ENCODE peak calls at places on chromosomes 16 and 17, in six cellular contexts. K is SK-N-SH, Y is GM23248, D is neural progenitor cell, Z is PC-3, E is HCT116. P is an unnamed sample.

GRCh38 chr17:2688351-2689342 is 22.9 kb downstream of the CLUH start:
- DNase-seq in K (peak; percentile 29), E (no peak), Y (no peak), Z (peak; percentile 4), D (no peak), P (no peak)

GRCh38 chr16:9123401-9123800 is 32.0 kb downstream of the HAPSTR1 start:
- DNase-seq in E (no peak), Z (no peak), D (no peak), Y (no peak), K (no peak), P (no peak)

GRCh38 chr16:78199325-78200022 is 100.0 kb downstream of the WWOX start:
- DNase-seq in Z (peak; percentile 9), K (no peak), Y (no peak), E (no peak), D (no peak), P (no peak)

GRCh38 chr16:84686702-84687298 is 13.0 kb upstream of the USP10 start:
- DNase-seq in D (no peak), Y (no peak), E (peak; percentile 19), K (no peak), Z (no peak), P (no peak)

GRCh38 chr16:1998852-1999801 is 9.4 kb downstream of the SYNGR3 start:
- DNase-seq in Z (no peak), D (no peak), E (no peak), K (no peak), Y (no peak), P (no peak)

GRCh38 chr17:15943971-15944719 is 785 bp upstream of the ADORA2B start:
- DNase-seq in D (no peak), Z (no peak), E (no peak), K (no peak), Y (no peak), P (no peak)

GRCh38 chr17:74842599-74843351 is 16.9 kb downstream of the GRIN2C start:
- DNase-seq in D (peak; percentile 89), Z (peak; percentile 82), K (peak; percentile 99), E (peak; percentile 56), Y (peak; percentile 85), P (peak; percentile 27)

GRCh38 chr17:43427362-43428043 is 28.7 kb downstream of the ARL4D start:
- DNase-seq in D (no peak), K (no peak), Y (no peak), E (no peak), Z (no peak), P (no peak)

GRCh38 chr16:26688105-26688504 is 378.6 kb upstream of the C16orf82 start:
- DNase-seq in Y (no peak), E (no peak), Z (no peak), K (no peak), D (peak; percentile 11), P (no peak)

GRCh38 chr17:78341559-78342437 is 18.1 kb downstream of the SOCS3 start:
- DNase-seq in Y (peak; percentile 93), Z (peak; percentile 82), E (no peak), D (peak; percentile 90), K (peak; percentile 97), P (no peak)

GRCh38 chr17:81137248-81137647 is 28.1 kb upstream of the PVALEF start:
- DNase-seq in D (no peak), E (no peak), Z (no peak), Y (no peak), K (no peak), P (no peak)

GRCh38 chr16:76800196-76800595 is 390.8 kb upstream of the MON1B start:
- DNase-seq in E (no peak), Z (no peak), K (no peak), Y (no peak), D (no peak), P (no peak)

GRCh38 chr17:41618341-41619161 is 5.8 kb downstream of the KRT17 start:
- DNase-seq in D (no peak), Y (no peak), Z (peak; percentile 37), E (no peak), K (no peak), P (no peak)

GRCh38 chr17:80646328-80646727 is 101.7 kb downstream of the RPTOR start:
- DNase-seq in D (no peak), Z (no peak), Y (no peak), E (no peak), K (no peak), P (no peak)

GRCh38 chr16:3022208-3022696 is 1.5 kb downstream of the HCFC1R1 start:
- DNase-seq in K (no peak), Y (peak; percentile 98), D (peak; percentile 81), E (peak; percentile 82), Z (peak; percentile 89), P (no peak)

GRCh38 chr16:69110406-69110805 is 5.0 kb downstream of the HAS3 start:
- DNase-seq in Y (no peak), D (no peak), Z (no peak), K (no peak), E (no peak), P (no peak)

GRCh38 chr16:56988948-56989945 is at the start of gene NLRC5:
- DNase-seq in Z (peak; percentile 63), K (peak; percentile 91), E (peak; percentile 22), Y (peak; percentile 95), D (peak; percentile 78), P (peak; percentile 96)

GRCh38 chr16:83115491-83116232 is 488.9 kb downstream of the CDH13 start:
- DNase-seq in Z (no peak), Y (no peak), K (no peak), E (no peak), D (no peak), P (no peak)

GRCh38 chr16:19118938-19119431 is 5.2 kb downstream of the ITPRIPL2 start:
- DNase-seq in Z (peak; percentile 76), E (no peak), Y (peak; percentile 96), K (no peak), D (no peak), P (no peak)

GRCh38 chr16:53726625-53727024 is 22.7 kb downstream of the FTO start:
- DNase-seq in Y (no peak), E (no peak), D (peak; percentile 40), K (no peak), Z (peak; percentile 52), P (no peak)

GRCh38 chr17:79415365-79415764 is 195.5 kb downstream of the RBFOX3 start:
- DNase-seq in E (no peak), Z (no peak), K (no peak), D (no peak), Y (no peak), P (no peak)

GRCh38 chr17:42819939-42820535 is 4.0 kb downstream of the BECN1 start:
- DNase-seq in E (peak; percentile 21), Z (peak; percentile 69), D (peak; percentile 88), Y (peak; percentile 82), K (peak; percentile 70), P (peak; percentile 76)

GRCh38 chr17:8249621-8250020 is 532 bp downstream of the PFAS start:
- DNase-seq in E (no peak), Z (no peak), Y (no peak), D (no peak), K (no peak), P (no peak)

GRCh38 chr16:19884021-19884485 is 595 bp downstream of the GPRC5B start:
- DNase-seq in D (peak; percentile 57), K (peak; percentile 70), Z (no peak), E (no peak), Y (peak; percentile 20), P (no peak)

GRCh38 chr17:78294776-78295175 is 63.3 kb downstream of the TMEM235 start:
- DNase-seq in E (peak; percentile 40), Z (peak; percentile 97), K (no peak), Y (no peak), D (no peak), P (no peak)

GRCh38 chr16:50276801-50277560 is 10.6 kb downstream of the ADCY7 start:
- DNase-seq in Y (no peak), K (no peak), Z (peak; percentile 77), D (no peak), E (no peak), P (no peak)

GRCh38 chr16:50274771-50275415 is 8.5 kb downstream of the ADCY7 start:
- DNase-seq in D (no peak), Y (no peak), K (no peak), Z (no peak), E (no peak), P (peak; percentile 46)

GRCh38 chr16:50276128-50276444 is 9.7 kb downstream of the ADCY7 start:
- DNase-seq in Y (no peak), Z (no peak), K (no peak), E (no peak), D (no peak), P (no peak)

GRCh38 chr16:50273888-50274770 is 7.8 kb downstream of the ADCY7 start:
- DNase-seq in Y (no peak), Z (no peak), D (no peak), E (no peak), K (no peak), P (peak; percentile 74)

GRCh38 chr16:50275428-50276127 is 9.2 kb downstream of the ADCY7 start:
- DNase-seq in E (no peak), D (no peak), Z (no peak), K (no peak), Y (no peak), P (peak; percentile 24)
- H3K4me1 ChIP-seq in E (no peaks in the 10 kb centered on the region), D (no peaks in the 10 kb centered on the region), Z (no peaks in the 10 kb centered on the region), K (peaks cover 15% of the 10 kb centered on the region), Y (no peaks in the 10 kb centered on the region), P (peaks cover 38% of the 10 kb centered on the region)

DNA sequence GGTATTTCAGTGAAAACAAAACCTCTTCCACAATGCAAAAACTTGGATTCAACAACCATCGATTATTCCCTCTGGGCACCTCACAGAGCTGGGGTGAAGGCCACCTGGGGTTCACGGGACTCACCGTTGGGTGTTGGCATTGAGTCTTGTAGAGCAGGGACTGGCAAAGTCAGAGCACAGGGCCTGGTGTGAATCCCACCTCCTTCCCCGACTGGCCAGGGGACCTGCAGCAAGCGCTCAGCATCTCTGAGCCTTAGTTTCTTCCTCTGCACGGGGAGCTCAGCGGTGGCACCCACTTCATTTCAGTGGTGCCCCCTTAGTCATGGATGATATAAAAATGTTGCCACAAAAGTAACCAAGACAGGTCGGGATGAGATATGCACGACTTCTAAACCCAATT is 100.4 kb downstream of the METRNL start:
- DNase-seq in Z (no peak), K (no peak), Y (no peak), D (no peak), E (no peak), P (no peak)
- TF ChIP-seq EZH2phosphoT487 in Z (no peak), K (no peak), Y (no peak), D (no peak), E (no peak), P (no peak)

GRCh38 chr16:20905576-20905975 is 5.0 kb downstream of the LYRM1 start:
- DNase-seq in Z (no peak), K (no peak), D (no peak), E (no peak), Y (peak; percentile 56), P (no peak)
- H3K4me1 ChIP-seq in Z (peaks cover 90% of the 10 kb centered on the region), K (peaks cover 16% of the 10 kb centered on the region), D (peaks cover 22% of the 10 kb centered on the region), E (peaks cover 83% of the 10 kb centered on the region), Y (peaks cover 60% of the 10 kb centered on the region), P (peaks cover 34% of the 10 kb centered on the region)

GRCh38 chr16:15057755-15058417 is 2.0 kb upstream of the NTAN1 start:
- DNase-seq in Y (no peak), K (no peak), D (no peak), Z (no peak), E (no peak), P (no peak)

GRCh38 chr16:15052747-15053476 is 3.0 kb downstream of the NTAN1 start:
- DNase-seq in Y (peak; percentile 80), K (no peak), Z (no peak), E (no peak), D (no peak), P (no peak)

GRCh38 chr16:15054357-15055140 is 1.3 kb downstream of the NTAN1 start:
- DNase-seq in Z (no peak), E (no peak), D (no peak), K (no peak), Y (peak; percentile 19), P (no peak)

GRCh38 chr16:15053904-15054303 is 2.0 kb downstream of the NTAN1 start:
- DNase-seq in E (no peak), D (no peak), Y (no peak), K (no peak), Z (no peak), P (no peak)

GRCh38 chr16:15055141-15056053 is 477 bp downstream of the NTAN1 start:
- DNase-seq in Z (peak; percentile 9), K (no peak), E (no peak), Y (peak; percentile 63), D (peak; percentile 11), P (peak; percentile 69)
- TF ChIP-seq EZH2phosphoT487 in Z (no peak), K (no peak), E (no peak), Y (no peak), D (no peak), P (no peak)

P was measured in MM.1S.